ENCODE peak calls at places on chromosome X, in nine cellular contexts. T is HCT116, F is endothelial cell of umbilical vein, O is GM23338, D is K562, Z is transverse colon, A is suprapubic skin, I is prostate gland, N is breast epithelium. S is an unnamed sample. For H3K4me1, the result is how much of the 10 kb centered on the place peaks cover.

GRCh38 chrX:139204903-139205667 is 325.5 kb upstream of the F9 start:
- DNase-seq in T (no peak), F (no peak), O (peak), D (peak), Z (peak), A (peak), I (peak), N (peak), S (peak)

GRCh38 chrX:40685352-40685918 is 38.1 kb upstream of the CXorf38 start:
- DNase-seq in T (no peak), F (no peak), O (no peak), D (no peak), Z (no peak), A (no peak), I (no peak), N (no peak), S (no peak)

GRCh38 chrX:124860736-124861135 is 458.9 kb upstream of the TEX13C start:
- DNase-seq in T (no peak), F (no peak), O (no peak), D (no peak), Z (no peak), A (no peak), I (no peak), N (no peak), S (no peak)

GRCh38 chrX:150223176-150224015 is 139.7 kb upstream of the MAMLD1 start:
- DNase-seq in T (no peak), F (no peak), O (no peak), D (no peak), Z (no peak), A (no peak), I (no peak), N (no peak), S (no peak)

GRCh38 chrX:44462851-44463250 is 79.8 kb downstream of the FUNDC1 start:
- DNase-seq in T (no peak), F (peak), O (peak), D (no peak), Z (no peak), A (no peak), I (no peak), N (no peak), S (no peak)

GRCh38 chrX:12570859-12571501 is 220.2 kb upstream of the PRPS2 start:
- DNase-seq in T (no peak), F (no peak), O (peak), D (no peak), Z (no peak), A (no peak), I (no peak), N (no peak), S (no peak)

GRCh38 chrX:68113837-68114572 is 319.3 kb downstream of the OPHN1 start:
- DNase-seq in T (no peak), F (peak), O (no peak), D (no peak), Z (no peak), A (no peak), I (no peak), N (no peak), S (no peak)

GRCh38 chrX:111006119-111006518 is 89.9 kb upstream of the PAK3 start:
- DNase-seq in T (no peak), F (no peak), O (no peak), D (no peak), Z (no peak), A (no peak), I (no peak), N (no peak), S (no peak)

GRCh38 chrX:107894038-107894437 is 68.4 kb downstream of the MID2 start:
- DNase-seq in T (peak), F (peak), O (peak), D (peak), Z (no peak), A (no peak), I (peak), N (no peak), S (no peak)

GRCh38 chrX:5876984-5877655 is 351.5 kb downstream of the NLGN4X start:
- DNase-seq in T (no peak), F (no peak), O (peak), D (no peak), Z (peak), A (no peak), I (no peak), N (no peak), S (no peak)

GRCh38 chrX:53433651-53434639 is at the start of gene HSD17B10:
- DNase-seq in T (peak), F (peak), O (peak), D (peak), Z (peak), A (peak), I (peak), N (peak), S (peak)

GRCh38 chrX:41470706-41471105 is 23.6 kb downstream of the NYX start:
- DNase-seq in T (no peak), F (no peak), O (no peak), D (no peak), Z (no peak), A (no peak), I (no peak), N (no peak), S (no peak)

GRCh38 chrX:134718329-134719317 is 60.4 kb upstream of the PLAC1 start:
- DNase-seq in T (peak), F (peak), O (peak), D (no peak), Z (no peak), A (no peak), I (peak), N (no peak), S (peak)

GRCh38 chrX:41634284-41634683 is 54.5 kb upstream of the GPR34 start:
- DNase-seq in T (no peak), F (peak), O (no peak), D (no peak), Z (no peak), A (no peak), I (no peak), N (no peak), S (no peak)

GRCh38 chrX:149937881-149938426 is 337 bp downstream of the EOLA2 start:
- DNase-seq in T (no peak), F (no peak), O (peak), D (no peak), Z (peak), A (peak), I (no peak), N (no peak), S (peak)

GRCh38 chrX:111131572-111131971 is 35.6 kb downstream of the PAK3 start:
- DNase-seq in T (no peak), F (no peak), O (no peak), D (no peak), Z (no peak), A (no peak), I (no peak), N (no peak), S (no peak)

GRCh38 chrX:23374291-23374690 is 39.6 kb downstream of the PTCHD1 start:
- DNase-seq in T (no peak), F (no peak), O (no peak), D (no peak), Z (no peak), A (no peak), I (no peak), N (no peak), S (no peak)

GRCh38 chrX:20718592-20718991 is 451.9 kb upstream of the RPS6KA3 start:
- DNase-seq in T (no peak), F (no peak), O (peak), D (no peak), Z (no peak), A (no peak), I (no peak), N (no peak), S (no peak)

GRCh38 chrX:47316276-47317025 is 53.9 kb upstream of the ZNF157 start:
- DNase-seq in T (no peak), F (peak), O (peak), D (no peak), Z (no peak), A (no peak), I (no peak), N (no peak), S (no peak)

GRCh38 chrX:9141496-9141895 is 107.6 kb upstream of the FAM9B start:
- DNase-seq in T (no peak), F (no peak), O (no peak), D (no peak), Z (no peak), A (no peak), I (no peak), N (no peak), S (no peak)

GRCh38 chrX:108223606-108224005 is 132.0 kb downstream of the ATG4A start:
- DNase-seq in T (no peak), F (no peak), O (no peak), D (no peak), Z (no peak), A (no peak), I (no peak), N (no peak), S (no peak)

GRCh38 chrX:132118361-132118760 is 9.5 kb downstream of the FRMD7 start:
- DNase-seq in T (peak), F (no peak), O (peak), D (peak), Z (no peak), A (no peak), I (no peak), N (no peak), S (no peak)

GRCh38 chrX:154356596-154356995 is 17.8 kb downstream of the FLNA start:
- DNase-seq in T (no peak), F (no peak), O (no peak), D (no peak), Z (no peak), A (no peak), I (no peak), N (no peak), S (no peak)

GRCh38 chrX:104372547-104372946 is 117.8 kb upstream of the ESX1 start:
- DNase-seq in T (no peak), F (no peak), O (no peak), D (no peak), Z (no peak), A (no peak), I (no peak), N (no peak), S (no peak)

GRCh38 chrX:95145848-95146540 is 1472.0 kb downstream of the FAM133A start:
- DNase-seq in T (no peak), F (no peak), O (peak), D (no peak), Z (no peak), A (no peak), I (no peak), N (no peak), S (no peak)

GRCh38 chrX:137548261-137548660 is 17.7 kb upstream of the ZIC3 start:
- DNase-seq in T (no peak), F (no peak), O (no peak), D (no peak), Z (no peak), A (no peak), I (no peak), N (no peak), S (no peak)

GRCh38 chrX:11105080-11105479 is 6.1 kb upstream of the HCCS start:
- DNase-seq in T (no peak), F (peak), O (no peak), D (peak), Z (no peak), A (no peak), I (no peak), N (no peak), S (no peak)

DNA sequence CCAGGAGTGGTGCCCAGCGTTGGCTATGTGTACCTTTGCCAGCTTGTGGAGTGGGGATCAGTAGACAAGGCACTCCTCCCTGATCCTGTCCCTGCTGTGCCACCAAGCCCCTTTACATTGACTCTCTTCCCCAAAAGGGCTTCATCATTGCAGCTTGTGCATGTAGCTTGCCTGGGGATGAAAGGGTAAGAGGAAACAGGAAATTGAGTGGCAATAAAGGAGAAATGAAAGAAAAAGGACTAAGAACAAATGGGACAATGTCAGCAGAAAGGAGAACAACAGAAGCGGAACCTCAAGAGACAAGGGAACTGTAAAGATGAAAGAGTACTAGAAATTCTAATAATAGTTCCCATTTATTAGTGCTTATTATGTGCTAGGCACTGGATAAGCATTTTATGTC is 8.7 kb upstream of the IL13RA1 start:
- DNase-seq in T (no peak), F (no peak), O (no peak), D (no peak), Z (no peak), A (no peak), I (no peak), N (no peak), S (no peak)
- TF ChIP-seq POLR2AphosphoS5 in T (no peak), F (no peak), O (no peak), D (no peak), Z (no peak), A (no peak), I (no peak), N (no peak), S (no peak)

GRCh38 chrX:13752141-13752540 is 17.6 kb downstream of the OFD1 start:
- DNase-seq in T (no peak), F (no peak), O (no peak), D (no peak), Z (no peak), A (no peak), I (no peak), N (no peak), S (no peak)

GRCh38 chrX:13755254-13755653 is 20.7 kb downstream of the OFD1 start:
- DNase-seq in T (no peak), F (no peak), O (no peak), D (no peak), Z (no peak), A (no peak), I (no peak), N (no peak), S (no peak)

GRCh38 chrX:13756381-13756780 is 21.8 kb downstream of the OFD1 start:
- DNase-seq in T (no peak), F (no peak), O (no peak), D (no peak), Z (no peak), A (no peak), I (no peak), N (no peak), S (no peak)

GRCh38 chrX:13752646-13753045 is 18.1 kb downstream of the OFD1 start:
- DNase-seq in T (no peak), F (no peak), O (no peak), D (no peak), Z (no peak), A (no peak), I (no peak), N (no peak), S (no peak)

DNA sequence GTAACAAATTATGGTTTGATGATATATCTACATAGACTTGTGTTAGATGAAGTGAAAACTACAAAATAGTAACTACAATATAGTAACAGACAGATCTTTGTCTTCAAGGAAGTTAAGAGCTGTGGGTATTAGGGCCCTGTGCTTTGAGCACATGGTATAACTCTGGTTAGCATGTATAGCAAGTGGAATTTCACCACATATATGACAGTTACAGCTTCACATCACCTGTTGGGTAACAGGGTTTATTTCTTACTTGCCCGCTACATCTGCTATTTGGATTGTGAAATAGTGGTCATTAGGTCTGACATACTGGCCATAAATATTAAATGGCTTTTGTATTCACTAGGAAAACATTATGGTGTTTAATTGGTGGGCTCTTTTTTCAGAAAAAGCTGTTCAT is 20.2 kb downstream of the OFD1 start:
- DNase-seq in T (no peak), F (no peak), O (no peak), D (no peak), Z (no peak), A (no peak), I (no peak), N (no peak), S (no peak)
- H3K4me1 ChIP-seq in T (under half), F (under half), O (under half), D (under half), Z (under half), A (under half), I (under half), N (under half), S (under half)

DNA sequence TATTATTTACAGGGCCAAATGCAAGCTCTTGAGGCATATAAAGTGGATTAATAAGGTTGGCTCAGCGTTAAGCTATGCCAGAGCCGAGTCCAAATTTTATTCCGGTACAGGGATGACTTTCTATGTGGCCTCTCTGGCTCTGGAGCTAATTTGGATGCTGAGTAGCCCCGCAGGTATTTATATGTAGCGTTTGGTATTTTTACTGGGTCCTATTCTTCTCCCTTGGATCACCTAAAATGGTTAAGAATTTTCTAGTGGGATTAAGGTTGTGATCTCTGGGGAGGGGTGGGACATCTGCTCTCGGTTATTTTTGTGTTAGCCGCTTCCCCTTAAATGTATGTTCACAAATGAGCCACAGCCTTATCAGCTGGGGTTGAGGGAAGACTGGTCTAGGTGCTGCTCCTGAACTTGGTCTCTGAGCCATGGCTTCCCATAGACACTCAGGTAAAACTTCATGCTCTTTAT is 49.4 kb downstream of the FHL1 start:
- DNase-seq in T (no peak), F (no peak), O (no peak), D (no peak), Z (no peak), A (no peak), I (no peak), N (no peak), S (no peak)
- TF ChIP-seq POLR2AphosphoS5 in T (no peak), F (no peak), O (no peak), D (no peak), Z (no peak), A (no peak), I (peak), N (no peak), S (peak)

DNA sequence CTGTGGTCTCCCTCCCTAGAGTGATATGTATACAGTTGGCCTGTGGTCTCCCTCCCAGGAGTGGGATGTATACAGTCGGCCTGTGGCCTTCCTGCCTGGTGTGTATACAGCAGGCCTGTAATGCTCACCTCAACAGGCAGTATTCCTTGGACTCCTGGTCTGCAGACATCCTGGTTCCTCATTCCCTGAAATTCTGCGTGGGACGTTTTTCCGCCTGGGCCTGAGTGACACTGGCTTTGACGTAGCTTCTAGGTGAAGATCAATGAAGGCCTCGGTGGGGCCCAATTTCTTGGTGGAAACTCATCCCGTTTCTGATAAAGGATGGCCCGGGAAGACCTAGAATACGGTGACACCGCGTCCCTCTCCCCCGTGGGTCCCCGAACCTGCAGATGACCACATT is 98.7 kb upstream of the PPP2R3B start:
- DNase-seq in T (no peak), F (no peak), O (no peak), D (no peak), Z (no peak), A (no peak), I (no peak), N (no peak), S (no peak)
- H3K4me1 ChIP-seq in T (under half), F (under half), O (under half), D (under half), Z (under half), A (under half), I (under half), N (under half), S (under half)

DNA sequence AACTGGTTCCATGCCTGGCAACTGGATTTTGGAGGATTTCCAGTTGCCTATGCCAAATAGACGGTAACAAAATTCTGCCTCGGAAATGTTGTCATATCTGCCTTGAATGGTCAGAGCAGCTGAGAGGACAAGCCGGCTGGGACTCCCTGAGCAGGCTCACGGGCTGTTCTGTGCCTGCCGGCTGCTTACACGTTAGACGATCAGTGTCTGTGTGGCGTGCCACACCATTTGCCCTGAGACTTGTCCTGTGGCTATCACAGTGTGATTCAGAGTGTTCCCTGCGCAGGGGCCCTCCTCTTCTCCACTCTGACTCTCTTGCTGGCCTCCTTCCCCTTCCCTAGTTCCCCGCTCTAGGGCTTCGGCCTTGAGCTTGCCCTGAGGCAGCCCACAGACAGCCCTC is 42.4 kb downstream of the RAI2 start:
- DNase-seq in T (no peak), F (no peak), O (no peak), D (no peak), Z (no peak), A (no peak), I (no peak), N (no peak), S (no peak)
- TF ChIP-seq POLR2AphosphoS5 in T (no peak), F (no peak), O (no peak), D (no peak), Z (no peak), A (no peak), I (no peak), N (no peak), S (no peak)

GRCh38 chrX:73839152-73839551 is 276.2 kb downstream of the CHIC1 start:
- DNase-seq in T (no peak), F (no peak), O (no peak), D (no peak), Z (no peak), A (no peak), I (no peak), N (no peak), S (no peak)
- H3K4me1 ChIP-seq in T (under half), F (under half), O (under half), D (under half), Z (under half), A (under half), I (under half), N (under half), S (under half)

DNA sequence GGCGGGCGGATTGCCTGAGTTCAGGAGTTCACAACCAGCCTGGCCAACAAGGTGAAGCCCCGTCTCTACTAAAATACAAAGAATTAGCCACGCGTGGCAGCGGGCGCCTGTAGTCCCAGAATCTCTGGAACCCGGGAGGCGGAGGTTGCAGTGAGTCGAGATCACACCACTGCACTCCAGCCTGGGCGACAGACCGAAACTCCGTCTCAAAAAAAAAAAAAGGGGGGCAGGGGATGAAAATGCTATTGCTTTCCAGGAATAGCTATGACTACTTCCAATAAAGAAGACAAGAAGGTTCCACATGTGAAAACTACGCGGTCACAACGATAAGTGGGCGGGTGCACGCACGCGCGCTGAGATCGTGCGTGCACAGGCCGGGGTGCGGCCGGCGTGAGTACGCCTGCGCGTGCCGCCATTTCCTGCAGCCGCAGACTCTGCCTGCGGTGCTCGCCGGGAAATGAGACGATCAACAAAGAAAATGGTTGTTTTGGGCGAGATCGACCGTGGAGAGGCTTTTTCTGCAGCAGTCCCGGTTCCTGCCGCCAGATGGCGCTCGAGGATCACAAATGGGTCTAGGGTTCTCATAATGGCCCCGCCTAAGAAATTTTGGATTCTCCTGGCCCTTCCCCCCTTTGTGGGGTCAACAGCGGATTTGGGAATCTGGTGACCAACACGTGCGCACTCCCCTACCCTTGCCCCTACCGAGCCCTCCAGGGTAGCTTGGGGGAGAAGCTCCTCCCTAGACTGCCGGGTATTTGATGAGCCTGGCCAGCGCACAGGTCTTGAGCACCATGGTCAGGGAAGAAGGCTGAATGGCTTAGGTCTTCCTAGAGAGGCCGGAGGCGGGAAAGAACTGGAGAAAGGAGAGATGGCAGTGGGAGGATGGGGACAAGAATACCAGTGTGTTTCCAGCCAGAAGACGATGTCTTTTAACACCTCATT is 35.1 kb downstream of the PNMA5 start:
- DNase-seq in T (peak), F (peak), O (peak), D (peak), Z (peak), A (peak), I (peak), N (peak), S (peak)
- TF ChIP-seq POLR2AphosphoS5 in T (peak), F (peak), O (peak), D (no peak), Z (no peak), A (no peak), I (peak), N (no peak), S (peak)